ENCODE peak calls at places on chromosomes 5 and 9, in five cellular contexts. One of them, this sample, is unnamed.

GRCh38 chr5:545641-546375 is 21.6 kb upstream of the SLC9A3 start:
- DNase-seq in HCT116: no peak
- DNase-seq in SK-N-SH: no peak
- DNase-seq in HepG2: no peak
- DNase-seq in K562: no peak
- DNase-seq in this sample: no peak

GRCh38 chr5:179209359-179210150 is 135.7 kb downstream of the ADAMTS2 start:
- DNase-seq in HCT116: no peak
- DNase-seq in SK-N-SH: no peak
- DNase-seq in HepG2: no peak
- DNase-seq in K562: no peak
- DNase-seq in this sample: no peak

GRCh38 chr9:102974530-102974929 is 20.6 kb upstream of the CYLC2 start:
- DNase-seq in HCT116: no peak
- DNase-seq in SK-N-SH: no peak
- DNase-seq in HepG2: no peak
- DNase-seq in K562: no peak
- DNase-seq in this sample: no peak

GRCh38 chr5:160506006-160507004 is 84.7 kb downstream of the PTTG1 start:
- DNase-seq in HCT116: no peak
- DNase-seq in SK-N-SH: peak; percentile 23
- DNase-seq in HepG2: no peak
- DNase-seq in K562: no peak
- DNase-seq in this sample: no peak

GRCh38 chr5:160488394-160488943 is 66.8 kb downstream of the PTTG1 start:
- DNase-seq in HCT116: no peak
- DNase-seq in SK-N-SH: no peak
- DNase-seq in HepG2: no peak
- DNase-seq in K562: no peak
- DNase-seq in this sample: no peak

GRCh38 chr9:89425921-89426388 is 72.0 kb downstream of the SEMA4D start:
- DNase-seq in HCT116: no peak
- DNase-seq in SK-N-SH: no peak
- DNase-seq in HepG2: no peak
- DNase-seq in K562: no peak
- DNase-seq in this sample: no peak

GRCh38 chr5:84494453-84494852 is 109.8 kb upstream of the EDIL3 start:
- DNase-seq in HCT116: no peak
- DNase-seq in SK-N-SH: no peak
- DNase-seq in HepG2: no peak
- DNase-seq in K562: no peak
- DNase-seq in this sample: no peak

GRCh38 chr9:13755551-13755950 is 476.1 kb upstream of the MPDZ start:
- DNase-seq in HCT116: no peak
- DNase-seq in SK-N-SH: no peak
- DNase-seq in HepG2: no peak
- DNase-seq in K562: no peak
- DNase-seq in this sample: no peak

GRCh38 chr5:61139094-61139873 is 23.0 kb downstream of the SMIM15 start:
- DNase-seq in HCT116: no peak
- DNase-seq in SK-N-SH: peak; percentile 11
- DNase-seq in HepG2: no peak
- DNase-seq in K562: no peak
- DNase-seq in this sample: no peak

GRCh38 chr5:180059326-180059725 is 12.2 kb downstream of the RNF130 start:
- DNase-seq in HCT116: no peak
- DNase-seq in SK-N-SH: no peak
- DNase-seq in HepG2: no peak
- DNase-seq in K562: no peak
- DNase-seq in this sample: no peak

GRCh38 chr5:36657563-36657995 is 51.2 kb downstream of the SLC1A3 start:
- DNase-seq in HCT116: peak; percentile 74
- DNase-seq in SK-N-SH: no peak
- DNase-seq in HepG2: peak; percentile 4
- DNase-seq in K562: no peak
- DNase-seq in this sample: no peak

GRCh38 chr5:146624179-146624578 is 108.2 kb upstream of the GPR151 start:
- DNase-seq in HCT116: no peak
- DNase-seq in SK-N-SH: no peak
- DNase-seq in HepG2: no peak
- DNase-seq in K562: no peak
- DNase-seq in this sample: no peak

GRCh38 chr9:131744171-131744714 is 4.4 kb upstream of the RAPGEF1 start:
- DNase-seq in HCT116: no peak
- DNase-seq in SK-N-SH: no peak
- DNase-seq in HepG2: peak; percentile 51
- DNase-seq in K562: no peak
- DNase-seq in this sample: no peak

GRCh38 chr5:67253911-67254310 is 57.3 kb upstream of the CD180 start:
- DNase-seq in HCT116: no peak
- DNase-seq in SK-N-SH: no peak
- DNase-seq in HepG2: no peak
- DNase-seq in K562: no peak
- DNase-seq in this sample: no peak

GRCh38 chr5:160470437-160471341 is 49.0 kb downstream of the PTTG1 start:
- DNase-seq in HCT116: no peak
- DNase-seq in SK-N-SH: no peak
- DNase-seq in HepG2: no peak
- DNase-seq in K562: no peak
- DNase-seq in this sample: no peak

GRCh38 chr9:99918134-99918533 is 11.7 kb downstream of the STX17 start:
- DNase-seq in HCT116: no peak
- DNase-seq in SK-N-SH: no peak
- DNase-seq in HepG2: no peak
- DNase-seq in K562: no peak
- DNase-seq in this sample: no peak

GRCh38 chr5:148499461-148499860 is 115.7 kb downstream of the FBXO38 start:
- DNase-seq in HCT116: no peak
- DNase-seq in SK-N-SH: no peak
- DNase-seq in HepG2: no peak
- DNase-seq in K562: no peak
- DNase-seq in this sample: no peak

GRCh38 chr9:124706685-124707084 is 64.4 kb downstream of the NR6A1 start:
- DNase-seq in HCT116: no peak
- DNase-seq in SK-N-SH: no peak
- DNase-seq in HepG2: no peak
- DNase-seq in K562: no peak
- DNase-seq in this sample: no peak

DNA sequence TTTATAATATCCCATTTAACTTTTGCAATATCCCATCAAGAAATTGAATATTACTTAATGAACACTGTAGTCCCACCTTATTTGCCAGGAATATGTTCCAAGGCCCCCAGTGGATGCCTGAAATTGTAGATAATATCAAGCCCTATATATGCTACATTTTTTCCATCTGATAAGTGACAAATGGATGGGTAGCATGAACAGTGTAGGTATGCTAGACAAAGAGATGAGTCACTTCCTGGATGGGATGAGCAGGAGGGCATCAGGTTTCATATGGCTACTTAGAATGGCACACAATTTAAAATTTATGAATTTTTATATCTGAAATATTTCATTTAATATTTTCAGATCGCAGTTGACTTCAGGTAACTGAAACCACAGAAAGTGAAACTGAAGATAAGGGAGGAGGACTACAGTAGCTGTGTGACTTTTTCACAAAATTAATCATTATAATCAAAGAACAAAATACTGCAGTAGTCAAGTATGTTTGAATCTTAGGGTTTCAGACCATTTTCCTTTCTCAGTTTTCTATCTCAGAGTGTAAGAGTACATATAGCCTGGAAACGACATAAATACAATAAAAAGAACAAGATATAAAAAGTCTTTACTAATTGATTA is 636.4 kb upstream of the ARRDC3 start:
- DNase-seq in HCT116: peak; percentile 33
- DNase-seq in SK-N-SH: no peak
- DNase-seq in HepG2: no peak
- DNase-seq in K562: no peak
- DNase-seq in this sample: no peak
- TF ChIP-seq SIN3A in HCT116: no peak
- TF ChIP-seq SIN3A in SK-N-SH: no peak
- TF ChIP-seq SIN3A in HepG2: no peak
- TF ChIP-seq SIN3A in K562: no peak
- TF ChIP-seq SIN3A in this sample: no peak

GRCh38 chr9:135714242-135715055 is 12.5 kb downstream of the KCNT1 start:
- DNase-seq in HCT116: no peak
- DNase-seq in SK-N-SH: peak; percentile 78
- DNase-seq in HepG2: no peak
- DNase-seq in K562: peak; percentile 69
- DNase-seq in this sample: no peak
- TF ChIP-seq SIN3A in HCT116: no peak
- TF ChIP-seq SIN3A in SK-N-SH: no peak
- TF ChIP-seq SIN3A in HepG2: no peak
- TF ChIP-seq SIN3A in K562: no peak
- TF ChIP-seq SIN3A in this sample: no peak

GRCh38 chr5:145579336-145579735 is 255.8 kb downstream of the PRELID2 start:
- DNase-seq in HCT116: no peak
- DNase-seq in SK-N-SH: no peak
- DNase-seq in HepG2: no peak
- DNase-seq in K562: no peak
- DNase-seq in this sample: no peak
- TF ChIP-seq SIN3A in HCT116: no peak
- TF ChIP-seq SIN3A in SK-N-SH: no peak
- TF ChIP-seq SIN3A in HepG2: no peak
- TF ChIP-seq SIN3A in K562: no peak
- TF ChIP-seq SIN3A in this sample: no peak

GRCh38 chr5:101393795-101394450 is 490.8 kb upstream of the ST8SIA4 start:
- DNase-seq in HCT116: no peak
- DNase-seq in SK-N-SH: no peak
- DNase-seq in HepG2: no peak
- DNase-seq in K562: no peak
- DNase-seq in this sample: no peak

GRCh38 chr5:101390317-101390908 is 487.3 kb upstream of the ST8SIA4 start:
- DNase-seq in HCT116: peak; percentile 57
- DNase-seq in SK-N-SH: peak; percentile 2
- DNase-seq in HepG2: peak; percentile 46
- DNase-seq in K562: peak; percentile 5
- DNase-seq in this sample: peak; percentile 41
- TF ChIP-seq SIN3A in HCT116: no peak
- TF ChIP-seq SIN3A in SK-N-SH: no peak
- TF ChIP-seq SIN3A in HepG2: no peak
- TF ChIP-seq SIN3A in K562: no peak
- TF ChIP-seq SIN3A in this sample: no peak

This sample was measured in Panc1.